ENCODE peak calls at places on chromosomes 7 and 10, in six cellular contexts. One of them, this sample, is unnamed.

GRCh38 chr7:22442187-22442886 is 57.7 kb downstream of the STEAP1B start:
- DNase-seq in stomach: no peak
- DNase-seq in CD8-positive, alpha-beta T cell: no peak
- DNase-seq in psoas muscle: no peak
- DNase-seq in lower lobe of right lung: peak; percentile 49
- DNase-seq in fibroblast of villous mesenchyme: no peak
- DNase-seq in this sample: no peak

GRCh38 chr7:148480479-148481146 is 110.0 kb upstream of the C7orf33 start:
- DNase-seq in CD8-positive, alpha-beta T cell: no peak
- DNase-seq in lower lobe of right lung: no peak
- DNase-seq in fibroblast of villous mesenchyme: no peak
- DNase-seq in stomach: no peak
- DNase-seq in psoas muscle: no peak
- DNase-seq in this sample: no peak

GRCh38 chr10:61903184-61903990 is 1.9 kb downstream of the ARID5B start:
- DNase-seq in lower lobe of right lung: peak; percentile 77
- DNase-seq in fibroblast of villous mesenchyme: peak; percentile 80
- DNase-seq in psoas muscle: peak; percentile 61
- DNase-seq in stomach: peak; percentile 61
- DNase-seq in CD8-positive, alpha-beta T cell: peak; percentile 39
- DNase-seq in this sample: peak; percentile 75

GRCh38 chr7:5695037-5695708 is 86.3 kb downstream of the RNF216 start:
- DNase-seq in psoas muscle: no peak
- DNase-seq in CD8-positive, alpha-beta T cell: peak; percentile 18
- DNase-seq in fibroblast of villous mesenchyme: peak; percentile 81
- DNase-seq in lower lobe of right lung: no peak
- DNase-seq in stomach: no peak
- DNase-seq in this sample: peak; percentile 78

GRCh38 chr10:63474488-63474887 is 8.7 kb upstream of the JMJD1C start:
- DNase-seq in CD8-positive, alpha-beta T cell: no peak
- DNase-seq in stomach: no peak
- DNase-seq in psoas muscle: no peak
- DNase-seq in lower lobe of right lung: no peak
- DNase-seq in fibroblast of villous mesenchyme: no peak
- DNase-seq in this sample: no peak

GRCh38 chr10:25080880-25081581 is 64.6 kb downstream of the THNSL1 start:
- DNase-seq in stomach: peak; percentile 89
- DNase-seq in psoas muscle: peak; percentile 66
- DNase-seq in fibroblast of villous mesenchyme: peak; percentile 89
- DNase-seq in CD8-positive, alpha-beta T cell: peak; percentile 15
- DNase-seq in lower lobe of right lung: peak; percentile 70
- DNase-seq in this sample: peak; percentile 93

GRCh38 chr7:22629056-22629455 is 97.9 kb upstream of the IL6 start:
- DNase-seq in CD8-positive, alpha-beta T cell: no peak
- DNase-seq in lower lobe of right lung: no peak
- DNase-seq in psoas muscle: no peak
- DNase-seq in fibroblast of villous mesenchyme: no peak
- DNase-seq in stomach: no peak
- DNase-seq in this sample: peak; percentile 52

GRCh38 chr10:100100651-100101525 is 19.2 kb upstream of the CPN1 start:
- DNase-seq in psoas muscle: no peak
- DNase-seq in lower lobe of right lung: no peak
- DNase-seq in stomach: no peak
- DNase-seq in fibroblast of villous mesenchyme: peak; percentile 40
- DNase-seq in CD8-positive, alpha-beta T cell: no peak
- DNase-seq in this sample: peak; percentile 58

GRCh38 chr7:111198255-111198654 is 107.3 kb downstream of the LRRN3 start:
- DNase-seq in CD8-positive, alpha-beta T cell: no peak
- DNase-seq in stomach: no peak
- DNase-seq in lower lobe of right lung: no peak
- DNase-seq in psoas muscle: no peak
- DNase-seq in fibroblast of villous mesenchyme: peak; percentile 97
- DNase-seq in this sample: peak; percentile 91

GRCh38 chr10:63614371-63614891 is 93.2 kb downstream of the REEP3 start:
- DNase-seq in CD8-positive, alpha-beta T cell: no peak
- DNase-seq in lower lobe of right lung: no peak
- DNase-seq in fibroblast of villous mesenchyme: peak; percentile 95
- DNase-seq in stomach: no peak
- DNase-seq in psoas muscle: no peak
- DNase-seq in this sample: peak; percentile 14

GRCh38 chr10:26439436-26440090 is 1.4 kb downstream of the APBB1IP start:
- DNase-seq in stomach: no peak
- DNase-seq in lower lobe of right lung: no peak
- DNase-seq in fibroblast of villous mesenchyme: no peak
- DNase-seq in CD8-positive, alpha-beta T cell: no peak
- DNase-seq in psoas muscle: no peak
- DNase-seq in this sample: no peak

GRCh38 chr10:128993443-128993842 is 473.6 kb upstream of the MGMT start:
- DNase-seq in stomach: no peak
- DNase-seq in psoas muscle: no peak
- DNase-seq in lower lobe of right lung: no peak
- DNase-seq in fibroblast of villous mesenchyme: no peak
- DNase-seq in CD8-positive, alpha-beta T cell: no peak
- DNase-seq in this sample: no peak

GRCh38 chr7:56051339-56052191 is at the start of the genes CCT6A and PSPH:
- DNase-seq in psoas muscle: peak; percentile 99
- DNase-seq in stomach: peak; percentile 98
- DNase-seq in lower lobe of right lung: peak; percentile 99
- DNase-seq in fibroblast of villous mesenchyme: peak; percentile 99
- DNase-seq in CD8-positive, alpha-beta T cell: peak; percentile 64
- DNase-seq in this sample: peak; percentile 98

GRCh38 chr10:26507441-26507840 is 69.3 kb downstream of the APBB1IP start:
- DNase-seq in psoas muscle: no peak
- DNase-seq in lower lobe of right lung: no peak
- DNase-seq in stomach: no peak
- DNase-seq in CD8-positive, alpha-beta T cell: no peak
- DNase-seq in fibroblast of villous mesenchyme: no peak
- DNase-seq in this sample: no peak

GRCh38 chr7:69840248-69840647 is 242.0 kb downstream of the AUTS2 start:
- DNase-seq in stomach: no peak
- DNase-seq in CD8-positive, alpha-beta T cell: no peak
- DNase-seq in psoas muscle: no peak
- DNase-seq in fibroblast of villous mesenchyme: no peak
- DNase-seq in lower lobe of right lung: no peak
- DNase-seq in this sample: no peak

GRCh38 chr7:6307762-6308161 is 35.3 kb upstream of the CYTH3 start:
- DNase-seq in psoas muscle: no peak
- DNase-seq in lower lobe of right lung: no peak
- DNase-seq in stomach: no peak
- DNase-seq in fibroblast of villous mesenchyme: no peak
- DNase-seq in CD8-positive, alpha-beta T cell: no peak
- DNase-seq in this sample: no peak

GRCh38 chr7:725223-726005 is 1.1 kb upstream of the DNAAF5 start:
- DNase-seq in lower lobe of right lung: no peak
- DNase-seq in CD8-positive, alpha-beta T cell: no peak
- DNase-seq in stomach: no peak
- DNase-seq in fibroblast of villous mesenchyme: peak; percentile 82
- DNase-seq in psoas muscle: no peak
- DNase-seq in this sample: peak; percentile 53

GRCh38 chr7:134462337-134462925 is 3.5 kb upstream of the AKR1B1 start:
- DNase-seq in lower lobe of right lung: no peak
- DNase-seq in stomach: no peak
- DNase-seq in CD8-positive, alpha-beta T cell: no peak
- DNase-seq in psoas muscle: no peak
- DNase-seq in fibroblast of villous mesenchyme: peak; percentile 79
- DNase-seq in this sample: peak; percentile 80

GRCh38 chr7:41691286-41691966 is 11.5 kb downstream of the INHBA start:
- DNase-seq in lower lobe of right lung: no peak
- DNase-seq in psoas muscle: no peak
- DNase-seq in CD8-positive, alpha-beta T cell: no peak
- DNase-seq in fibroblast of villous mesenchyme: no peak
- DNase-seq in stomach: no peak
- DNase-seq in this sample: no peak

GRCh38 chr10:26365681-26366327 is 72.3 kb upstream of the APBB1IP start:
- DNase-seq in CD8-positive, alpha-beta T cell: no peak
- DNase-seq in lower lobe of right lung: no peak
- DNase-seq in fibroblast of villous mesenchyme: no peak
- DNase-seq in psoas muscle: no peak
- DNase-seq in stomach: no peak
- DNase-seq in this sample: no peak

GRCh38 chr7:149224352-149224751 is 15.1 kb upstream of the ZNF212 start:
- DNase-seq in stomach: no peak
- DNase-seq in CD8-positive, alpha-beta T cell: no peak
- DNase-seq in lower lobe of right lung: no peak
- DNase-seq in fibroblast of villous mesenchyme: no peak
- DNase-seq in psoas muscle: no peak
- DNase-seq in this sample: no peak

GRCh38 chr7:33816106-33816505 is 89.2 kb upstream of the BMPER start:
- DNase-seq in stomach: no peak
- DNase-seq in psoas muscle: no peak
- DNase-seq in fibroblast of villous mesenchyme: no peak
- DNase-seq in lower lobe of right lung: no peak
- DNase-seq in CD8-positive, alpha-beta T cell: no peak
- DNase-seq in this sample: no peak
- H3K4me3 ChIP-seq in stomach: no peak overlapping the region
- H3K4me3 ChIP-seq in psoas muscle: no peak overlapping the region
- H3K4me3 ChIP-seq in fibroblast of villous mesenchyme: no peak overlapping the region
- H3K4me3 ChIP-seq in lower lobe of right lung: no peak overlapping the region
- H3K4me3 ChIP-seq in CD8-positive, alpha-beta T cell: no peak overlapping the region
- H3K4me3 ChIP-seq in this sample: no peak overlapping the region

GRCh38 chr7:37448637-37449331 is at the start of gene ELMO1:
- DNase-seq in lower lobe of right lung: peak; percentile 88
- DNase-seq in stomach: peak; percentile 63
- DNase-seq in fibroblast of villous mesenchyme: peak; percentile 16
- DNase-seq in psoas muscle: peak; percentile 76
- DNase-seq in CD8-positive, alpha-beta T cell: peak; percentile 50
- DNase-seq in this sample: peak; percentile 47
- TF ChIP-seq CTCF in lower lobe of right lung: peak; percentile 47
- TF ChIP-seq CTCF in stomach: peak; percentile 16
- TF ChIP-seq CTCF in fibroblast of villous mesenchyme: peak; percentile 26
- TF ChIP-seq CTCF in psoas muscle: peak; percentile 31
- TF ChIP-seq CTCF in CD8-positive, alpha-beta T cell: peak; percentile 68
- TF ChIP-seq CTCF in this sample: peak; percentile 29

DNA sequence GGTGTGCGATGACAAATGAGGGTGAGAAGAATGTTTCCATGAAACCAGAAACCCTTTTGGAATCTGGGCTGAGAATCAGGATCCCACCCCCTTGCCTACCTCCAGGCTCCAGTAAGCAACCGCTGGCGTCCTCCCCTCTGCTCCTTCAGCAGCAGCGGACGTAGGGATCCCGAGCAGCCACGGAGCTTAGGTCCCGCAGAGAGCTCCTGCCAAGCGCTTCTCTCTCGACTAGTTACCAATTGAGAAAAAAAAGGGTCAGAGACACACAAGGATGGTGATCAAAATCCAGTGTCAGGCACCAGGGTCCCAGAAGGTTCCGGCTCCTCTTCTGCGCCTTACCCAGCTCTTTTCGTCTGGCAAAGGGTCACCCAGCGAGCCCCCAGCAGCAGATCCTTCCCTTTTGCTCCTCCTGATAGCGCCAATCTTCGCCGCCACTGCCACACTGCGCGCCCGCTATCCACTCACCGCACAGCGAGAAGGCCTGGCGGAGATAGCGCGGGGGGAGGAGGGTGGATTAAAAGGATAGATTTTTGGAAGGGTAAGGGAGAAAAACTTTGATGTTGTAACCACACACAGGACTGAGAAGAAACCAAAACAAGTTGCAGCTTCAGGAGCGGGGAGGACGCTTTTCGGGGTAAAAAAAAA is 733.4 kb downstream of the ZWINT start:
- DNase-seq in stomach: no peak
- DNase-seq in lower lobe of right lung: peak; percentile 33
- DNase-seq in CD8-positive, alpha-beta T cell: no peak
- DNase-seq in fibroblast of villous mesenchyme: no peak
- DNase-seq in psoas muscle: no peak
- DNase-seq in this sample: no peak
- H3K4me3 ChIP-seq in stomach: peak overlapping the region; percentile 31
- H3K4me3 ChIP-seq in lower lobe of right lung: peak overlapping the region; percentile 37
- H3K4me3 ChIP-seq in CD8-positive, alpha-beta T cell: no peak overlapping the region
- H3K4me3 ChIP-seq in fibroblast of villous mesenchyme: no peak overlapping the region
- H3K4me3 ChIP-seq in psoas muscle: peak overlapping the region; percentile 28
- H3K4me3 ChIP-seq in this sample: no peak overlapping the region

GRCh38 chr10:117005454-117006055 is 568 bp upstream of the SHTN1 start:
- DNase-seq in lower lobe of right lung: no peak
- DNase-seq in CD8-positive, alpha-beta T cell: no peak
- DNase-seq in fibroblast of villous mesenchyme: peak; percentile 10
- DNase-seq in stomach: no peak
- DNase-seq in psoas muscle: no peak
- DNase-seq in this sample: no peak
- TF ChIP-seq CTCF in lower lobe of right lung: no peak
- TF ChIP-seq CTCF in CD8-positive, alpha-beta T cell: no peak
- TF ChIP-seq CTCF in fibroblast of villous mesenchyme: no peak
- TF ChIP-seq CTCF in stomach: no peak
- TF ChIP-seq CTCF in psoas muscle: no peak
- TF ChIP-seq CTCF in this sample: no peak

DNA sequence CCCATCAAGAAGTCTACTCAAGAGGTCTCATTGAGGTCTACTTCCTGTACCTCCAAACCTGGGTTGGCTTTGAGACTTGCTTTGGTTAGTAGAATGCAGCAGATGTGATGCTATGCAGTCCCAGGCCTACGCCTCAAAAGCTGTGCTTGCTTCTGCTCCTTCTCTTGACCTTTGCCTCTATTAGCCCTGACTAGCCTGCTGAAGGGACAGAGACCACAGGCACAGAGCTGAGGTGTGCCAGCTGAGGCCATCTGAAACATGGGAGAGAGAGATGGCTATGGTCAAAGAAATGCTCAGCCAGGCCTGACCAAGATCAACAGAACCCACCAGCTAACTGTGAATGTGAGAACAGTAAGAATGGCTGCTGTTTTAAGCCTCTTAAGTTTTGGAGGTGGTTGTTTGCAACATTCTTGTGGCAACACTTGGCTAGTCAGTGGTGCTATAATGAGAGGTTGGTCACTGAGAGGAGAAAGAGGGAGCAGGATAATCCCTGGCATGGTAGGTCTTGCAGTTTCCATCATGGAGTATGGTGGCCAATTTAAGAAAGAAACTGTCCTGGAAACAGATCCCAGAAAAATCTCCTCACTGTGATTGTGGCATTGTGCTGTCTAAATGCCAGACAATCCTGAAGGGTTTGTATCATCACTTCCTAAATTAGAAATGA is 176.1 kb upstream of the PHYHIPL start:
- DNase-seq in stomach: no peak
- DNase-seq in CD8-positive, alpha-beta T cell: no peak
- DNase-seq in lower lobe of right lung: no peak
- DNase-seq in fibroblast of villous mesenchyme: no peak
- DNase-seq in psoas muscle: no peak
- DNase-seq in this sample: no peak
- H3K4me3 ChIP-seq in stomach: no peak overlapping the region
- H3K4me3 ChIP-seq in CD8-positive, alpha-beta T cell: no peak overlapping the region
- H3K4me3 ChIP-seq in lower lobe of right lung: no peak overlapping the region
- H3K4me3 ChIP-seq in fibroblast of villous mesenchyme: no peak overlapping the region
- H3K4me3 ChIP-seq in psoas muscle: no peak overlapping the region
- H3K4me3 ChIP-seq in this sample: no peak overlapping the region